ENCODE peak calls at places on chromosomes 12 and 14, in eight cellular contexts. One of them, this sample, is unnamed.

GRCh38 chr12:3046441-3047200 is 30.6 kb upstream of the TSPAN9 start:
- DNase-seq in CD8-positive, alpha-beta T cell: no peak
- DNase-seq in cardiac muscle cell: peak
- DNase-seq in ovary: no peak
- DNase-seq in dorsolateral prefrontal cortex: no peak
- DNase-seq in endodermal cell: no peak
- DNase-seq in breast epithelium: no peak
- DNase-seq in RWPE1: no peak
- DNase-seq in this sample: no peak

GRCh38 chr12:32107376-32108267 is 975 bp downstream of the BICD1 start:
- DNase-seq in CD8-positive, alpha-beta T cell: peak
- DNase-seq in cardiac muscle cell: peak
- DNase-seq in ovary: peak
- DNase-seq in dorsolateral prefrontal cortex: peak
- DNase-seq in endodermal cell: peak
- DNase-seq in breast epithelium: no peak
- DNase-seq in RWPE1: peak
- DNase-seq in this sample: peak

GRCh38 chr12:14710632-14711324 is 14.4 kb upstream of the GUCY2C start:
- DNase-seq in CD8-positive, alpha-beta T cell: no peak
- DNase-seq in cardiac muscle cell: peak
- DNase-seq in ovary: no peak
- DNase-seq in dorsolateral prefrontal cortex: no peak
- DNase-seq in endodermal cell: peak
- DNase-seq in breast epithelium: no peak
- DNase-seq in RWPE1: no peak
- DNase-seq in this sample: no peak

GRCh38 chr12:114476159-114476558 is 70.2 kb upstream of the TBX5 start:
- DNase-seq in CD8-positive, alpha-beta T cell: no peak
- DNase-seq in cardiac muscle cell: peak
- DNase-seq in ovary: no peak
- DNase-seq in dorsolateral prefrontal cortex: no peak
- DNase-seq in endodermal cell: peak
- DNase-seq in breast epithelium: no peak
- DNase-seq in RWPE1: no peak
- DNase-seq in this sample: no peak

GRCh38 chr12:40202095-40203059 is 22.4 kb upstream of the LRRK2 start:
- DNase-seq in CD8-positive, alpha-beta T cell: no peak
- DNase-seq in cardiac muscle cell: no peak
- DNase-seq in ovary: no peak
- DNase-seq in dorsolateral prefrontal cortex: no peak
- DNase-seq in endodermal cell: no peak
- DNase-seq in breast epithelium: no peak
- DNase-seq in RWPE1: no peak
- DNase-seq in this sample: no peak

GRCh38 chr12:16531623-16532022 is 74.3 kb downstream of the LMO3 start:
- DNase-seq in CD8-positive, alpha-beta T cell: no peak
- DNase-seq in cardiac muscle cell: peak
- DNase-seq in ovary: no peak
- DNase-seq in dorsolateral prefrontal cortex: no peak
- DNase-seq in endodermal cell: no peak
- DNase-seq in breast epithelium: peak
- DNase-seq in RWPE1: peak
- DNase-seq in this sample: no peak

GRCh38 chr12:122963928-122964240 is 2.4 kb downstream of the ABCB9 start:
- DNase-seq in CD8-positive, alpha-beta T cell: no peak
- DNase-seq in cardiac muscle cell: no peak
- DNase-seq in ovary: peak
- DNase-seq in dorsolateral prefrontal cortex: peak
- DNase-seq in endodermal cell: peak
- DNase-seq in breast epithelium: no peak
- DNase-seq in RWPE1: no peak
- DNase-seq in this sample: no peak

GRCh38 chr14:39218171-39218769 is 15.4 kb upstream of the MIA2 start:
- DNase-seq in CD8-positive, alpha-beta T cell: no peak
- DNase-seq in cardiac muscle cell: no peak
- DNase-seq in ovary: no peak
- DNase-seq in dorsolateral prefrontal cortex: no peak
- DNase-seq in endodermal cell: no peak
- DNase-seq in breast epithelium: no peak
- DNase-seq in RWPE1: peak
- DNase-seq in this sample: no peak

GRCh38 chr12:1250641-1251040 is 259.6 kb downstream of the ERC1 start:
- DNase-seq in CD8-positive, alpha-beta T cell: no peak
- DNase-seq in cardiac muscle cell: no peak
- DNase-seq in ovary: no peak
- DNase-seq in dorsolateral prefrontal cortex: no peak
- DNase-seq in endodermal cell: no peak
- DNase-seq in breast epithelium: no peak
- DNase-seq in RWPE1: no peak
- DNase-seq in this sample: peak

GRCh38 chr12:39603065-39603464 is 16.5 kb downstream of the ABCD2 start:
- DNase-seq in CD8-positive, alpha-beta T cell: no peak
- DNase-seq in cardiac muscle cell: no peak
- DNase-seq in ovary: no peak
- DNase-seq in dorsolateral prefrontal cortex: no peak
- DNase-seq in endodermal cell: no peak
- DNase-seq in breast epithelium: no peak
- DNase-seq in RWPE1: no peak
- DNase-seq in this sample: no peak

GRCh38 chr12:40957417-40957816 is 230.7 kb upstream of the PDZRN4 start:
- DNase-seq in CD8-positive, alpha-beta T cell: no peak
- DNase-seq in cardiac muscle cell: no peak
- DNase-seq in ovary: no peak
- DNase-seq in dorsolateral prefrontal cortex: no peak
- DNase-seq in endodermal cell: no peak
- DNase-seq in breast epithelium: no peak
- DNase-seq in RWPE1: no peak
- DNase-seq in this sample: no peak

GRCh38 chr14:75290851-75291250 is 12.2 kb downstream of the FOS start:
- DNase-seq in CD8-positive, alpha-beta T cell: no peak
- DNase-seq in cardiac muscle cell: no peak
- DNase-seq in ovary: peak
- DNase-seq in dorsolateral prefrontal cortex: no peak
- DNase-seq in endodermal cell: no peak
- DNase-seq in breast epithelium: no peak
- DNase-seq in RWPE1: no peak
- DNase-seq in this sample: no peak

GRCh38 chr14:101064718-101065117 is 161.2 kb upstream of the RTL1 start:
- DNase-seq in CD8-positive, alpha-beta T cell: no peak
- DNase-seq in cardiac muscle cell: no peak
- DNase-seq in ovary: no peak
- DNase-seq in dorsolateral prefrontal cortex: no peak
- DNase-seq in endodermal cell: no peak
- DNase-seq in breast epithelium: peak
- DNase-seq in RWPE1: no peak
- DNase-seq in this sample: no peak

GRCh38 chr12:3242199-3242863 is 165.2 kb downstream of the TSPAN9 start:
- DNase-seq in CD8-positive, alpha-beta T cell: no peak
- DNase-seq in cardiac muscle cell: no peak
- DNase-seq in ovary: no peak
- DNase-seq in dorsolateral prefrontal cortex: no peak
- DNase-seq in endodermal cell: no peak
- DNase-seq in breast epithelium: no peak
- DNase-seq in RWPE1: no peak
- DNase-seq in this sample: no peak

GRCh38 chr14:75277796-75278421 is 719 bp upstream of the FOS start:
- DNase-seq in CD8-positive, alpha-beta T cell: no peak
- DNase-seq in cardiac muscle cell: no peak
- DNase-seq in ovary: no peak
- DNase-seq in dorsolateral prefrontal cortex: no peak
- DNase-seq in endodermal cell: no peak
- DNase-seq in breast epithelium: no peak
- DNase-seq in RWPE1: peak
- DNase-seq in this sample: peak

DNA sequence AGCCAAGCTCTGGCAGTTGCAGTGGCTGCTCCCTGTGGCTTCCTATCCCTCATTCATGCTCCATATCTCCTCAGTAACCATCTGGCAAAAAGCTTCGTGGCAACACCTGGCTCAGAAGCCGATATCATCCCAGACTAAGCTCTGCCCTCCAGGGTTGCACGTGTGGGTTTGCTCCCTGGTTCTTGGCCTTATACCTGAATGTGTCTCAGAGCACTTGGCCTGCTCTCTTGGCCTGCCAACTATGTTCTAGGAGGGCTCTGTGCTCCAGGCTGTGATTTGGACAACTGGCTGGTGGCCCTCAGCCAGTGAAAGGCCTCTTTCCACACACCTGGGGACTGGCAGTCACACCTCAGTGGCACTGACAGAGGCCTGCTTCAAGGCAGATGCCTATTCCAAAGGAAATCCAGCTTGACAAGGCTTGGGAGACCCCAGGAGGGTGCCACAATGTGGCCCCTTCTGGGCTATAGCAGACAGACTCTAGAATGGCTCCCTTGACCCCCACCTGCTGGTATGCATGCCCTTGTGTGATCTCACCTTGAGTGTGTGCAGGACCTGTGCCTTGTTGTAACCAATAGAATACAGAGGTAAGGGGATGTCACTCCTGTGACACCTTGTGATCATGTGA is 10.5 kb downstream of the PLD4 start:
- DNase-seq in CD8-positive, alpha-beta T cell: no peak
- DNase-seq in cardiac muscle cell: no peak
- DNase-seq in ovary: peak
- DNase-seq in dorsolateral prefrontal cortex: no peak
- DNase-seq in endodermal cell: no peak
- DNase-seq in breast epithelium: no peak
- DNase-seq in RWPE1: no peak
- DNase-seq in this sample: no peak
- H3K27ac ChIP-seq in CD8-positive, alpha-beta T cell: no peak
- H3K27ac ChIP-seq in cardiac muscle cell: no peak
- H3K27ac ChIP-seq in ovary: no peak
- H3K27ac ChIP-seq in dorsolateral prefrontal cortex: no peak
- H3K27ac ChIP-seq in endodermal cell: no peak
- H3K27ac ChIP-seq in breast epithelium: no peak
- H3K27ac ChIP-seq in RWPE1: peak
- H3K27ac ChIP-seq in this sample: no peak

GRCh38 chr12:6275609-6276246 is 34.8 kb upstream of the PLEKHG6 start:
- DNase-seq in CD8-positive, alpha-beta T cell: no peak
- DNase-seq in cardiac muscle cell: no peak
- DNase-seq in ovary: no peak
- DNase-seq in dorsolateral prefrontal cortex: no peak
- DNase-seq in endodermal cell: peak
- DNase-seq in breast epithelium: no peak
- DNase-seq in RWPE1: no peak
- DNase-seq in this sample: no peak

GRCh38 chr12:6271281-6271680 is 39.2 kb upstream of the PLEKHG6 start:
- DNase-seq in CD8-positive, alpha-beta T cell: no peak
- DNase-seq in cardiac muscle cell: no peak
- DNase-seq in ovary: no peak
- DNase-seq in dorsolateral prefrontal cortex: no peak
- DNase-seq in endodermal cell: no peak
- DNase-seq in breast epithelium: no peak
- DNase-seq in RWPE1: no peak
- DNase-seq in this sample: no peak

GRCh38 chr12:6272300-6273208 is 37.9 kb upstream of the PLEKHG6 start:
- DNase-seq in CD8-positive, alpha-beta T cell: no peak
- DNase-seq in cardiac muscle cell: no peak
- DNase-seq in ovary: no peak
- DNase-seq in dorsolateral prefrontal cortex: no peak
- DNase-seq in endodermal cell: peak
- DNase-seq in breast epithelium: peak
- DNase-seq in RWPE1: peak
- DNase-seq in this sample: no peak

GRCh38 chr12:6273931-6274687 is 36.4 kb upstream of the PLEKHG6 start:
- DNase-seq in CD8-positive, alpha-beta T cell: no peak
- DNase-seq in cardiac muscle cell: no peak
- DNase-seq in ovary: no peak
- DNase-seq in dorsolateral prefrontal cortex: no peak
- DNase-seq in endodermal cell: peak
- DNase-seq in breast epithelium: no peak
- DNase-seq in RWPE1: no peak
- DNase-seq in this sample: no peak

GRCh38 chr12:6273209-6273928 is 37.1 kb upstream of the PLEKHG6 start:
- DNase-seq in CD8-positive, alpha-beta T cell: no peak
- DNase-seq in cardiac muscle cell: no peak
- DNase-seq in ovary: no peak
- DNase-seq in dorsolateral prefrontal cortex: no peak
- DNase-seq in endodermal cell: peak
- DNase-seq in breast epithelium: no peak
- DNase-seq in RWPE1: no peak
- DNase-seq in this sample: no peak
- TF ChIP-seq CTCF in CD8-positive, alpha-beta T cell: no peak
- TF ChIP-seq CTCF in cardiac muscle cell: no peak
- TF ChIP-seq CTCF in ovary: no peak
- TF ChIP-seq CTCF in dorsolateral prefrontal cortex: no peak
- TF ChIP-seq CTCF in endodermal cell: peak
- TF ChIP-seq CTCF in breast epithelium: no peak
- TF ChIP-seq CTCF in RWPE1: no peak
- TF ChIP-seq CTCF in this sample: peak

GRCh38 chr12:65918057-65918456 is 93.8 kb downstream of the HMGA2 start:
- DNase-seq in CD8-positive, alpha-beta T cell: no peak
- DNase-seq in cardiac muscle cell: no peak
- DNase-seq in ovary: no peak
- DNase-seq in dorsolateral prefrontal cortex: no peak
- DNase-seq in endodermal cell: no peak
- DNase-seq in breast epithelium: no peak
- DNase-seq in RWPE1: no peak
- DNase-seq in this sample: no peak
- H3K27ac ChIP-seq in CD8-positive, alpha-beta T cell: no peak
- H3K27ac ChIP-seq in cardiac muscle cell: no peak
- H3K27ac ChIP-seq in ovary: no peak
- H3K27ac ChIP-seq in dorsolateral prefrontal cortex: no peak
- H3K27ac ChIP-seq in endodermal cell: no peak
- H3K27ac ChIP-seq in breast epithelium: no peak
- H3K27ac ChIP-seq in RWPE1: no peak
- H3K27ac ChIP-seq in this sample: no peak

GRCh38 chr14:65101631-65102440 is 481 bp downstream of the MAX start:
- DNase-seq in CD8-positive, alpha-beta T cell: peak
- DNase-seq in cardiac muscle cell: peak
- DNase-seq in ovary: no peak
- DNase-seq in dorsolateral prefrontal cortex: no peak
- DNase-seq in endodermal cell: peak
- DNase-seq in breast epithelium: no peak
- DNase-seq in RWPE1: peak
- DNase-seq in this sample: no peak

GRCh38 chr14:65102441-65103149 is at the start of gene MAX:
- DNase-seq in CD8-positive, alpha-beta T cell: peak
- DNase-seq in cardiac muscle cell: peak
- DNase-seq in ovary: peak
- DNase-seq in dorsolateral prefrontal cortex: peak
- DNase-seq in endodermal cell: peak
- DNase-seq in breast epithelium: peak
- DNase-seq in RWPE1: peak
- DNase-seq in this sample: peak

GRCh38 chr14:65100905-65101541 is 1.3 kb downstream of the MAX start:
- DNase-seq in CD8-positive, alpha-beta T cell: no peak
- DNase-seq in cardiac muscle cell: no peak
- DNase-seq in ovary: no peak
- DNase-seq in dorsolateral prefrontal cortex: no peak
- DNase-seq in endodermal cell: no peak
- DNase-seq in breast epithelium: no peak
- DNase-seq in RWPE1: peak
- DNase-seq in this sample: no peak

GRCh38 chr14:65104791-65105190 is 2.5 kb upstream of the MAX start:
- DNase-seq in CD8-positive, alpha-beta T cell: no peak
- DNase-seq in cardiac muscle cell: no peak
- DNase-seq in ovary: no peak
- DNase-seq in dorsolateral prefrontal cortex: no peak
- DNase-seq in endodermal cell: no peak
- DNase-seq in breast epithelium: no peak
- DNase-seq in RWPE1: no peak
- DNase-seq in this sample: no peak

GRCh38 chr14:65103150-65103760 is 938 bp upstream of the MAX start:
- DNase-seq in CD8-positive, alpha-beta T cell: no peak
- DNase-seq in cardiac muscle cell: no peak
- DNase-seq in ovary: no peak
- DNase-seq in dorsolateral prefrontal cortex: no peak
- DNase-seq in endodermal cell: no peak
- DNase-seq in breast epithelium: no peak
- DNase-seq in RWPE1: no peak
- DNase-seq in this sample: peak
- TF ChIP-seq CTCF in CD8-positive, alpha-beta T cell: no peak
- TF ChIP-seq CTCF in cardiac muscle cell: no peak
- TF ChIP-seq CTCF in ovary: no peak
- TF ChIP-seq CTCF in dorsolateral prefrontal cortex: no peak
- TF ChIP-seq CTCF in endodermal cell: no peak
- TF ChIP-seq CTCF in breast epithelium: no peak
- TF ChIP-seq CTCF in RWPE1: peak
- TF ChIP-seq CTCF in this sample: peak